ENCODE peak calls at places on chromosomes 16 and 17, in six cellular contexts. H is sigmoid colon; L is uterus; X is mucosa of descending colon; J is prostate gland; C is CD4-positive, CD25-positive, alpha-beta regulatory T cell. B is an unnamed sample.

GRCh38 chr16:782766-783403 is 5.3 kb downstream of the RPUSD1 start:
- DNase-seq in H (no peak), L (no peak), X (no peak), J (no peak), C (no peak), B (no peak)

GRCh38 chr17:12853921-12854320 is 64.6 kb downstream of the ARHGAP44 start:
- DNase-seq in H (no peak), L (no peak), X (no peak), J (no peak), C (no peak), B (no peak)

GRCh38 chr17:30521766-30522165 is 44.6 kb downstream of the GOSR1 start:
- DNase-seq in H (no peak), L (no peak), X (no peak), J (no peak), C (no peak), B (no peak)

GRCh38 chr16:11572301-11572995 is 14.3 kb downstream of the LITAF start:
- DNase-seq in H (no peak), L (no peak), X (no peak), J (no peak), C (peak; percentile 59), B (peak; percentile 49)

GRCh38 chr17:64694207-64694606 is 32.1 kb upstream of the SMURF2 start:
- DNase-seq in H (no peak), L (no peak), X (no peak), J (peak; percentile 62), C (no peak), B (no peak)

GRCh38 chr16:70809392-70810060 is 8.6 kb upstream of the VAC14 start:
- DNase-seq in H (no peak), L (no peak), X (no peak), J (no peak), C (no peak), B (no peak)

GRCh38 chr16:24896439-24896838 is 50.7 kb downstream of the SLC5A11 start:
- DNase-seq in H (no peak), L (no peak), X (no peak), J (no peak), C (no peak), B (no peak)

GRCh38 chr17:36683387-36683786 is 82.0 kb downstream of the MRM1 start:
- DNase-seq in H (no peak), L (no peak), X (no peak), J (no peak), C (no peak), B (no peak)

GRCh38 chr16:1548727-1549126 is 15.3 kb downstream of the TMEM204 start:
- DNase-seq in H (no peak), L (no peak), X (no peak), J (peak; percentile 84), C (no peak), B (no peak)

GRCh38 chr16:2482181-2483107 is 7.5 kb downstream of the TBC1D24 start:
- DNase-seq in H (peak; percentile 93), L (peak; percentile 63), X (no peak), J (peak; percentile 66), C (no peak), B (no peak)

GRCh38 chr16:64892843-64893242 is 229.0 kb downstream of the CDH11 start:
- DNase-seq in H (no peak), L (no peak), X (no peak), J (no peak), C (no peak), B (no peak)

GRCh38 chr16:72467157-72467759 is 295.3 kb upstream of the PMFBP1 start:
- DNase-seq in H (no peak), L (no peak), X (no peak), J (no peak), C (peak; percentile 48), B (no peak)

GRCh38 chr17:75047398-75048098 is 523 bp downstream of the KCTD2 start:
- DNase-seq in H (peak; percentile 80), L (peak; percentile 54), X (peak; percentile 77), J (no peak), C (peak; percentile 33), B (no peak)

GRCh38 chr16:1713331-1713730 is 7.3 kb downstream of the MAPK8IP3 start:
- DNase-seq in H (no peak), L (no peak), X (no peak), J (no peak), C (no peak), B (no peak)

GRCh38 chr17:13306310-13306962 is 288.6 kb upstream of the ELAC2 start:
- DNase-seq in H (no peak), L (no peak), X (no peak), J (no peak), C (peak; percentile 31), B (no peak)

GRCh38 chr16:69107311-69107962 is 2.0 kb downstream of the HAS3 start:
- DNase-seq in H (no peak), L (no peak), X (peak; percentile 74), J (no peak), C (no peak), B (no peak)

GRCh38 chr17:48011405-48012150 is 26.0 kb downstream of the COPZ2 start:
- DNase-seq in H (no peak), L (no peak), X (no peak), J (no peak), C (peak; percentile 78), B (no peak)

GRCh38 chr17:78022425-78022824 is 63.9 kb downstream of the TNRC6C start:
- DNase-seq in H (no peak), L (no peak), X (no peak), J (no peak), C (no peak), B (no peak)

DNA sequence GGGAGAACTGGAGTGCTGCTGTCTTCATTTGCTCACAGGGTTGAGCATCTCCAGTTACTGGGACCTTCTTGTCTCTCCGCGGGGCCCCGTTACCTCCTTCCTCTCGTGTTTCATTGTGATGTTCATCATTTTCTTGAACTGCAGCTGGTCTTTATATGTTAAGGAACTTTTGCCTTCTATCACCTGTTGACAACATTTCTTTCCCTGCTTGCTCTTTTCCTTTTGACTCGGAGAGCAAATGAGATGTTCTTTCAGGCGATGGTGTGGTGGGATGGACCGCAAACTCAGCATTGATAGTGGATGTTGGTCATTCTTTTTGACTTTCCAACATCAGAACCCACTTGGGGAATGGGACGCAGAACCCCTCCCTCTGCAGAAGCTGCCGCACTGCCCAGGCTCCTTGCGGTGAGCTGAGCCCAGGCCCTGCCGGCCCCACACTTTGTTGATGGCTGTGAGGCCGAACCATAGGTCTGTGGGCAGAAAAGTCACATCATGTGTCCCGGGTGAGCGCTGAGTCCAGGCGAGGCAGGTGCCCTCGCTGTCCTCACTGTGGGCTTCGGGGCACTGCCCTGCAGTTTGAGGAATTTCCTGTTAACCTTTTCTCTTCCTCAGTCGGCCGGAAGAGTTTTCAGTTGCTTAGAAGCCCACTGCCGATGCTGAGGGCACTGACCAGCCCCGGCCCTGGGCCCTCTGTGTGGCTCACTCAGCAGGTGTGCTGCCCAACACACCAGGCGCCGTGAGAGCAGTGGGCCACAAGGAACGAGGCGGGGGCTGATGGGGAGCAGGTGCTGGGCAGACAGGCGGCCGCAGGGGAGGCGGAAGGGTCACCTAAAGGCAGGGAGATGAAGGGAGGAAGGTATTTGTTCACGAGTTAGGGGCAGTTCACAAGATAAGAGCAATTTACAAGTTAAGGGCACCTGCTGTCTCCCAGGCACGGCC is 7.4 kb downstream of the RPL13 start:
- DNase-seq in H (no peak), L (no peak), X (no peak), J (no peak), C (no peak), B (no peak)
- H3K36me3 ChIP-seq in H (peaks cover 18% of the 10 kb centered on the region), L (no peaks in the 10 kb centered on the region), X (peaks cover 7% of the 10 kb centered on the region), J (peaks cover 9% of the 10 kb centered on the region), C (peaks cover 21% of the 10 kb centered on the region), B (peaks cover 20% of the 10 kb centered on the region)

GRCh38 chr17:4949321-4950074 is 1.2 kb upstream of the PFN1 start:
- DNase-seq in H (peak; percentile 89), L (peak; percentile 78), X (peak; percentile 91), J (peak; percentile 44), C (peak; percentile 94), B (peak; percentile 81)

GRCh38 chr17:4953461-4953961 is 2.6 kb downstream of the ENO3 start:
- DNase-seq in H (no peak), L (no peak), X (no peak), J (no peak), C (no peak), B (no peak)

GRCh38 chr17:4950075-4950756 is 703 bp upstream of the ENO3 start:
- DNase-seq in H (peak; percentile 83), L (peak; percentile 65), X (peak; percentile 89), J (no peak), C (peak; percentile 65), B (no peak)

GRCh38 chr17:4950757-4951204 is at the start of gene ENO3:
- DNase-seq in H (no peak), L (peak; percentile 37), X (peak; percentile 73), J (no peak), C (no peak), B (no peak)

GRCh38 chr17:4951486-4951885 is 567 bp downstream of the ENO3 start:
- DNase-seq in H (no peak), L (no peak), X (no peak), J (no peak), C (no peak), B (no peak)
- H3K4me1 ChIP-seq in H (peaks cover 21% of the 10 kb centered on the region), L (peaks cover 2% of the 10 kb centered on the region), X (peaks cover 18% of the 10 kb centered on the region), J (peaks cover 3% of the 10 kb centered on the region), C (peaks cover 25% of the 10 kb centered on the region), B (peaks cover 12% of the 10 kb centered on the region)

GRCh38 chr16:50351952-50352351 is 16.8 kb downstream of the BRD7 start:
- DNase-seq in H (no peak), L (no peak), X (no peak), J (no peak), C (no peak), B (no peak)

GRCh38 chr16:50359626-50360025 is 9.2 kb downstream of the BRD7 start:
- DNase-seq in H (no peak), L (no peak), X (no peak), J (no peak), C (no peak), B (no peak)

GRCh38 chr16:50351116-50351515 is 17.7 kb downstream of the BRD7 start:
- DNase-seq in H (no peak), L (no peak), X (no peak), J (no peak), C (no peak), B (no peak)

GRCh38 chr16:50354082-50354481 is 14.7 kb downstream of the BRD7 start:
- DNase-seq in H (no peak), L (no peak), X (no peak), J (no peak), C (no peak), B (no peak)

GRCh38 chr16:50354629-50355456 is 13.9 kb downstream of the BRD7 start:
- DNase-seq in H (no peak), L (no peak), X (no peak), J (no peak), C (peak; percentile 38), B (no peak)
- H3K36me3 ChIP-seq in H (peaks cover 11% of the 10 kb centered on the region), L (no peaks in the 10 kb centered on the region), X (no peaks in the 10 kb centered on the region), J (no peaks in the 10 kb centered on the region), C (peaks cover 52% of the 10 kb centered on the region), B (peaks cover 15% of the 10 kb centered on the region)

GRCh38 chr16:53770641-53771040 is 66.7 kb downstream of the FTO start:
- DNase-seq in H (no peak), L (no peak), X (no peak), J (no peak), C (no peak), B (no peak)

GRCh38 chr16:53768167-53768566 is 64.2 kb downstream of the FTO start:
- DNase-seq in H (no peak), L (no peak), X (no peak), J (no peak), C (no peak), B (no peak)

GRCh38 chr16:53769787-53770186 is 65.8 kb downstream of the FTO start:
- DNase-seq in H (no peak), L (no peak), X (no peak), J (no peak), C (no peak), B (no peak)

GRCh38 chr16:53768593-53768992 is 64.6 kb downstream of the FTO start:
- DNase-seq in H (no peak), L (no peak), X (no peak), J (peak; percentile 11), C (no peak), B (no peak)

GRCh38 chr16:53769185-53769584 is 65.2 kb downstream of the FTO start:
- DNase-seq in H (no peak), L (no peak), X (no peak), J (no peak), C (no peak), B (no peak)
- H3K4me1 ChIP-seq in H (peaks cover 58% of the 10 kb centered on the region), L (peaks cover 4% of the 10 kb centered on the region), X (peaks cover 31% of the 10 kb centered on the region), J (no peaks in the 10 kb centered on the region), C (peaks cover 7% of the 10 kb centered on the region), B (peaks cover 11% of the 10 kb centered on the region)

B was measured in CD8-positive, alpha-beta T cell.